ENCODE peak calls at places on chromosomes 13 and 19, in ten cellular contexts. One of them, this sample, is unnamed.

GRCh38 chr13:55266644-55267043 is 1874.1 kb upstream of the PRR20A start:
- DNase-seq in testis: no peak
- DNase-seq in astrocyte: no peak
- DNase-seq in tibial artery: no peak
- DNase-seq in tibial nerve: no peak
- DNase-seq in ovary: no peak
- DNase-seq in AG04450: no peak
- DNase-seq in RWPE1: no peak
- DNase-seq in effector memory CD4-positive, alpha-beta T cell: no peak
- DNase-seq in uterus: no peak
- DNase-seq in this sample: no peak

GRCh38 chr19:639251-640155 is at the start of gene FGF22:
- DNase-seq in testis: peak
- DNase-seq in astrocyte: peak
- DNase-seq in tibial artery: peak
- DNase-seq in tibial nerve: peak
- DNase-seq in ovary: peak
- DNase-seq in AG04450: peak
- DNase-seq in RWPE1: peak
- DNase-seq in effector memory CD4-positive, alpha-beta T cell: peak
- DNase-seq in uterus: peak
- DNase-seq in this sample: peak

GRCh38 chr19:48239582-48240141 is 16.1 kb downstream of the CARD8 start:
- DNase-seq in testis: no peak
- DNase-seq in astrocyte: peak
- DNase-seq in tibial artery: no peak
- DNase-seq in tibial nerve: no peak
- DNase-seq in ovary: no peak
- DNase-seq in AG04450: no peak
- DNase-seq in RWPE1: no peak
- DNase-seq in effector memory CD4-positive, alpha-beta T cell: no peak
- DNase-seq in uterus: no peak
- DNase-seq in this sample: no peak

GRCh38 chr13:42984691-42985090 is 7.3 kb downstream of the EPSTI1 start:
- DNase-seq in testis: no peak
- DNase-seq in astrocyte: no peak
- DNase-seq in tibial artery: no peak
- DNase-seq in tibial nerve: no peak
- DNase-seq in ovary: no peak
- DNase-seq in AG04450: no peak
- DNase-seq in RWPE1: no peak
- DNase-seq in effector memory CD4-positive, alpha-beta T cell: no peak
- DNase-seq in uterus: no peak
- DNase-seq in this sample: no peak

GRCh38 chr13:23579886-23580706 is 9.9 kb downstream of the TNFRSF19 start:
- DNase-seq in testis: no peak
- DNase-seq in astrocyte: no peak
- DNase-seq in tibial artery: no peak
- DNase-seq in tibial nerve: no peak
- DNase-seq in ovary: no peak
- DNase-seq in AG04450: no peak
- DNase-seq in RWPE1: no peak
- DNase-seq in effector memory CD4-positive, alpha-beta T cell: no peak
- DNase-seq in uterus: no peak
- DNase-seq in this sample: no peak

GRCh38 chr13:110853235-110853721 is 61.6 kb downstream of the ANKRD10 start:
- DNase-seq in testis: no peak
- DNase-seq in astrocyte: no peak
- DNase-seq in tibial artery: no peak
- DNase-seq in tibial nerve: no peak
- DNase-seq in ovary: no peak
- DNase-seq in AG04450: no peak
- DNase-seq in RWPE1: no peak
- DNase-seq in effector memory CD4-positive, alpha-beta T cell: no peak
- DNase-seq in uterus: peak
- DNase-seq in this sample: no peak

GRCh38 chr19:42086770-42087550 is 11.0 kb downstream of the ZNF574 start:
- DNase-seq in testis: no peak
- DNase-seq in astrocyte: no peak
- DNase-seq in tibial artery: no peak
- DNase-seq in tibial nerve: no peak
- DNase-seq in ovary: no peak
- DNase-seq in AG04450: no peak
- DNase-seq in RWPE1: no peak
- DNase-seq in effector memory CD4-positive, alpha-beta T cell: no peak
- DNase-seq in uterus: no peak
- DNase-seq in this sample: no peak

GRCh38 chr19:21569497-21569870 is 64.1 kb downstream of the ZNF429 start:
- DNase-seq in testis: no peak
- DNase-seq in astrocyte: peak
- DNase-seq in tibial artery: no peak
- DNase-seq in tibial nerve: no peak
- DNase-seq in ovary: no peak
- DNase-seq in AG04450: no peak
- DNase-seq in RWPE1: no peak
- DNase-seq in effector memory CD4-positive, alpha-beta T cell: peak
- DNase-seq in uterus: no peak
- DNase-seq in this sample: no peak

GRCh38 chr13:50916701-50917184 is 7.2 kb downstream of the RNASEH2B start:
- DNase-seq in testis: no peak
- DNase-seq in astrocyte: no peak
- DNase-seq in tibial artery: peak
- DNase-seq in tibial nerve: no peak
- DNase-seq in ovary: no peak
- DNase-seq in AG04450: no peak
- DNase-seq in RWPE1: no peak
- DNase-seq in effector memory CD4-positive, alpha-beta T cell: no peak
- DNase-seq in uterus: no peak
- DNase-seq in this sample: no peak

GRCh38 chr19:5585461-5586299 is 17.9 kb upstream of the TINCR start:
- DNase-seq in testis: peak
- DNase-seq in astrocyte: no peak
- DNase-seq in tibial artery: no peak
- DNase-seq in tibial nerve: no peak
- DNase-seq in ovary: peak
- DNase-seq in AG04450: no peak
- DNase-seq in RWPE1: no peak
- DNase-seq in effector memory CD4-positive, alpha-beta T cell: peak
- DNase-seq in uterus: peak
- DNase-seq in this sample: peak

GRCh38 chr13:114109646-114110045 is 22.8 kb downstream of the RASA3 start:
- DNase-seq in testis: no peak
- DNase-seq in astrocyte: no peak
- DNase-seq in tibial artery: peak
- DNase-seq in tibial nerve: no peak
- DNase-seq in ovary: peak
- DNase-seq in AG04450: no peak
- DNase-seq in RWPE1: no peak
- DNase-seq in effector memory CD4-positive, alpha-beta T cell: no peak
- DNase-seq in uterus: peak
- DNase-seq in this sample: no peak

GRCh38 chr13:111537843-111538499 is 217.5 kb downstream of the TEX29 start:
- DNase-seq in testis: no peak
- DNase-seq in astrocyte: no peak
- DNase-seq in tibial artery: no peak
- DNase-seq in tibial nerve: no peak
- DNase-seq in ovary: no peak
- DNase-seq in AG04450: no peak
- DNase-seq in RWPE1: no peak
- DNase-seq in effector memory CD4-positive, alpha-beta T cell: no peak
- DNase-seq in uterus: no peak
- DNase-seq in this sample: no peak

GRCh38 chr13:36543671-36544070 is 111.4 kb downstream of the CCNA1 start:
- DNase-seq in testis: no peak
- DNase-seq in astrocyte: no peak
- DNase-seq in tibial artery: no peak
- DNase-seq in tibial nerve: no peak
- DNase-seq in ovary: no peak
- DNase-seq in AG04450: no peak
- DNase-seq in RWPE1: no peak
- DNase-seq in effector memory CD4-positive, alpha-beta T cell: no peak
- DNase-seq in uterus: no peak
- DNase-seq in this sample: no peak

GRCh38 chr13:42066542-42066941 is 18.1 kb downstream of the DGKH start:
- DNase-seq in testis: no peak
- DNase-seq in astrocyte: peak
- DNase-seq in tibial artery: no peak
- DNase-seq in tibial nerve: no peak
- DNase-seq in ovary: no peak
- DNase-seq in AG04450: peak
- DNase-seq in RWPE1: no peak
- DNase-seq in effector memory CD4-positive, alpha-beta T cell: no peak
- DNase-seq in uterus: no peak
- DNase-seq in this sample: no peak

GRCh38 chr13:113963376-113963775 is 10.5 kb downstream of the C13orf46 start:
- DNase-seq in testis: no peak
- DNase-seq in astrocyte: no peak
- DNase-seq in tibial artery: no peak
- DNase-seq in tibial nerve: no peak
- DNase-seq in ovary: no peak
- DNase-seq in AG04450: no peak
- DNase-seq in RWPE1: no peak
- DNase-seq in effector memory CD4-positive, alpha-beta T cell: no peak
- DNase-seq in uterus: no peak
- DNase-seq in this sample: no peak

GRCh38 chr13:87570669-87571068 is 100.5 kb upstream of the SLITRK5 start:
- DNase-seq in testis: no peak
- DNase-seq in astrocyte: no peak
- DNase-seq in tibial artery: no peak
- DNase-seq in tibial nerve: no peak
- DNase-seq in ovary: no peak
- DNase-seq in AG04450: no peak
- DNase-seq in RWPE1: no peak
- DNase-seq in effector memory CD4-positive, alpha-beta T cell: no peak
- DNase-seq in uterus: no peak
- DNase-seq in this sample: no peak

GRCh38 chr13:90428522-90429210 is 918.8 kb upstream of the MIR17HG start:
- DNase-seq in testis: no peak
- DNase-seq in astrocyte: no peak
- DNase-seq in tibial artery: no peak
- DNase-seq in tibial nerve: no peak
- DNase-seq in ovary: no peak
- DNase-seq in AG04450: no peak
- DNase-seq in RWPE1: no peak
- DNase-seq in effector memory CD4-positive, alpha-beta T cell: no peak
- DNase-seq in uterus: no peak
- DNase-seq in this sample: no peak

GRCh38 chr13:90430127-90430526 is 917.4 kb upstream of the MIR17HG start:
- DNase-seq in testis: no peak
- DNase-seq in astrocyte: no peak
- DNase-seq in tibial artery: no peak
- DNase-seq in tibial nerve: no peak
- DNase-seq in ovary: no peak
- DNase-seq in AG04450: no peak
- DNase-seq in RWPE1: no peak
- DNase-seq in effector memory CD4-positive, alpha-beta T cell: no peak
- DNase-seq in uterus: no peak
- DNase-seq in this sample: no peak

GRCh38 chr13:90427322-90428272 is 919.9 kb upstream of the MIR17HG start:
- DNase-seq in testis: no peak
- DNase-seq in astrocyte: no peak
- DNase-seq in tibial artery: no peak
- DNase-seq in tibial nerve: no peak
- DNase-seq in ovary: no peak
- DNase-seq in AG04450: no peak
- DNase-seq in RWPE1: no peak
- DNase-seq in effector memory CD4-positive, alpha-beta T cell: no peak
- DNase-seq in uterus: no peak
- DNase-seq in this sample: no peak
- H3K27ac ChIP-seq in testis: no peak
- H3K27ac ChIP-seq in astrocyte: no peak
- H3K27ac ChIP-seq in tibial artery: no peak
- H3K27ac ChIP-seq in tibial nerve: no peak
- H3K27ac ChIP-seq in ovary: no peak
- H3K27ac ChIP-seq in AG04450: no peak
- H3K27ac ChIP-seq in RWPE1: no peak
- H3K27ac ChIP-seq in effector memory CD4-positive, alpha-beta T cell: no peak
- H3K27ac ChIP-seq in uterus: no peak
- H3K27ac ChIP-seq in this sample: no peak

GRCh38 chr13:34886987-34887386 is 55.1 kb upstream of the NBEA start:
- DNase-seq in testis: no peak
- DNase-seq in astrocyte: no peak
- DNase-seq in tibial artery: no peak
- DNase-seq in tibial nerve: no peak
- DNase-seq in ovary: no peak
- DNase-seq in AG04450: no peak
- DNase-seq in RWPE1: no peak
- DNase-seq in effector memory CD4-positive, alpha-beta T cell: no peak
- DNase-seq in uterus: no peak
- DNase-seq in this sample: no peak

GRCh38 chr13:34886476-34886875 is 55.6 kb upstream of the NBEA start:
- DNase-seq in testis: no peak
- DNase-seq in astrocyte: no peak
- DNase-seq in tibial artery: no peak
- DNase-seq in tibial nerve: no peak
- DNase-seq in ovary: no peak
- DNase-seq in AG04450: no peak
- DNase-seq in RWPE1: no peak
- DNase-seq in effector memory CD4-positive, alpha-beta T cell: no peak
- DNase-seq in uterus: no peak
- DNase-seq in this sample: no peak

GRCh38 chr13:34883381-34883780 is 58.7 kb upstream of the NBEA start:
- DNase-seq in testis: no peak
- DNase-seq in astrocyte: no peak
- DNase-seq in tibial artery: no peak
- DNase-seq in tibial nerve: no peak
- DNase-seq in ovary: peak
- DNase-seq in AG04450: no peak
- DNase-seq in RWPE1: no peak
- DNase-seq in effector memory CD4-positive, alpha-beta T cell: no peak
- DNase-seq in uterus: peak
- DNase-seq in this sample: no peak

GRCh38 chr13:34884366-34884765 is 57.7 kb upstream of the NBEA start:
- DNase-seq in testis: no peak
- DNase-seq in astrocyte: no peak
- DNase-seq in tibial artery: no peak
- DNase-seq in tibial nerve: no peak
- DNase-seq in ovary: no peak
- DNase-seq in AG04450: no peak
- DNase-seq in RWPE1: no peak
- DNase-seq in effector memory CD4-positive, alpha-beta T cell: no peak
- DNase-seq in uterus: no peak
- DNase-seq in this sample: no peak
- H3K27ac ChIP-seq in testis: no peak
- H3K27ac ChIP-seq in astrocyte: no peak
- H3K27ac ChIP-seq in tibial artery: no peak
- H3K27ac ChIP-seq in tibial nerve: no peak
- H3K27ac ChIP-seq in ovary: no peak
- H3K27ac ChIP-seq in AG04450: no peak
- H3K27ac ChIP-seq in RWPE1: no peak
- H3K27ac ChIP-seq in effector memory CD4-positive, alpha-beta T cell: no peak
- H3K27ac ChIP-seq in uterus: no peak
- H3K27ac ChIP-seq in this sample: no peak

GRCh38 chr19:50387176-50387867 is 3.2 kb downstream of the POLD1 start:
- DNase-seq in testis: no peak
- DNase-seq in astrocyte: no peak
- DNase-seq in tibial artery: no peak
- DNase-seq in tibial nerve: no peak
- DNase-seq in ovary: no peak
- DNase-seq in AG04450: no peak
- DNase-seq in RWPE1: no peak
- DNase-seq in effector memory CD4-positive, alpha-beta T cell: no peak
- DNase-seq in uterus: no peak
- DNase-seq in this sample: peak
- H3K27ac ChIP-seq in testis: no peak
- H3K27ac ChIP-seq in astrocyte: no peak
- H3K27ac ChIP-seq in tibial artery: no peak
- H3K27ac ChIP-seq in tibial nerve: no peak
- H3K27ac ChIP-seq in ovary: no peak
- H3K27ac ChIP-seq in AG04450: peak
- H3K27ac ChIP-seq in RWPE1: peak
- H3K27ac ChIP-seq in effector memory CD4-positive, alpha-beta T cell: no peak
- H3K27ac ChIP-seq in uterus: no peak
- H3K27ac ChIP-seq in this sample: no peak

GRCh38 chr19:55683449-55684261 is 8.6 kb downstream of the EPN1 start:
- DNase-seq in testis: no peak
- DNase-seq in astrocyte: no peak
- DNase-seq in tibial artery: no peak
- DNase-seq in tibial nerve: no peak
- DNase-seq in ovary: no peak
- DNase-seq in AG04450: no peak
- DNase-seq in RWPE1: no peak
- DNase-seq in effector memory CD4-positive, alpha-beta T cell: no peak
- DNase-seq in uterus: no peak
- DNase-seq in this sample: no peak
- H3K27ac ChIP-seq in testis: no peak
- H3K27ac ChIP-seq in astrocyte: no peak
- H3K27ac ChIP-seq in tibial artery: no peak
- H3K27ac ChIP-seq in tibial nerve: no peak
- H3K27ac ChIP-seq in ovary: no peak
- H3K27ac ChIP-seq in AG04450: no peak
- H3K27ac ChIP-seq in RWPE1: peak
- H3K27ac ChIP-seq in effector memory CD4-positive, alpha-beta T cell: no peak
- H3K27ac ChIP-seq in uterus: no peak
- H3K27ac ChIP-seq in this sample: no peak